ENCODE peak calls at places on chromosomes 3 and 15, in ten cellular contexts. One of them, this sample, is unnamed.

GRCh38 chr3:49530231-49530630 is 24.0 kb upstream of the BSN start:
- DNase-seq in breast epithelium: no peak
- DNase-seq in heart left ventricle: no peak
- DNase-seq in thoracic aorta: no peak
- DNase-seq in OCI-LY7: no peak
- DNase-seq in kidney: no peak
- DNase-seq in lung: peak
- DNase-seq in A549: no peak
- DNase-seq in brain microvascular endothelial cell: no peak
- DNase-seq in AG04450: no peak
- DNase-seq in this sample: no peak

GRCh38 chr3:30473374-30474051 is 132.9 kb upstream of the TGFBR2 start:
- DNase-seq in AG04450: no peak
- DNase-seq in thoracic aorta: no peak
- DNase-seq in brain microvascular endothelial cell: peak
- DNase-seq in OCI-LY7: no peak
- DNase-seq in kidney: no peak
- DNase-seq in lung: peak
- DNase-seq in A549: no peak
- DNase-seq in heart left ventricle: no peak
- DNase-seq in breast epithelium: no peak
- DNase-seq in this sample: no peak

GRCh38 chr3:152331018-152331541 is 62.4 kb downstream of the MBNL1 start:
- DNase-seq in AG04450: no peak
- DNase-seq in lung: no peak
- DNase-seq in kidney: no peak
- DNase-seq in brain microvascular endothelial cell: peak
- DNase-seq in OCI-LY7: no peak
- DNase-seq in A549: peak
- DNase-seq in thoracic aorta: no peak
- DNase-seq in breast epithelium: no peak
- DNase-seq in heart left ventricle: peak
- DNase-seq in this sample: no peak

GRCh38 chr3:12342151-12342550 is 53.3 kb downstream of the PPARG start:
- DNase-seq in AG04450: no peak
- DNase-seq in kidney: no peak
- DNase-seq in thoracic aorta: no peak
- DNase-seq in OCI-LY7: no peak
- DNase-seq in breast epithelium: no peak
- DNase-seq in lung: no peak
- DNase-seq in A549: no peak
- DNase-seq in heart left ventricle: no peak
- DNase-seq in brain microvascular endothelial cell: no peak
- DNase-seq in this sample: no peak

GRCh38 chr3:12903881-12904280 is 62.5 kb upstream of the RPL32 start:
- DNase-seq in brain microvascular endothelial cell: no peak
- DNase-seq in A549: no peak
- DNase-seq in thoracic aorta: no peak
- DNase-seq in AG04450: no peak
- DNase-seq in lung: no peak
- DNase-seq in breast epithelium: no peak
- DNase-seq in heart left ventricle: no peak
- DNase-seq in kidney: peak
- DNase-seq in OCI-LY7: no peak
- DNase-seq in this sample: no peak

GRCh38 chr15:90141646-90142045 is 39.4 kb upstream of the IDH2 start:
- DNase-seq in brain microvascular endothelial cell: peak
- DNase-seq in heart left ventricle: no peak
- DNase-seq in breast epithelium: no peak
- DNase-seq in kidney: peak
- DNase-seq in thoracic aorta: no peak
- DNase-seq in lung: no peak
- DNase-seq in AG04450: no peak
- DNase-seq in OCI-LY7: no peak
- DNase-seq in A549: no peak
- DNase-seq in this sample: no peak

GRCh38 chr3:55882006-55882405 is 394.9 kb upstream of the WNT5A start:
- DNase-seq in OCI-LY7: no peak
- DNase-seq in lung: no peak
- DNase-seq in breast epithelium: no peak
- DNase-seq in A549: no peak
- DNase-seq in thoracic aorta: no peak
- DNase-seq in kidney: no peak
- DNase-seq in brain microvascular endothelial cell: no peak
- DNase-seq in heart left ventricle: no peak
- DNase-seq in AG04450: no peak
- DNase-seq in this sample: no peak

GRCh38 chr3:58025824-58026579 is 17.8 kb downstream of the FLNB start:
- DNase-seq in brain microvascular endothelial cell: peak
- DNase-seq in thoracic aorta: no peak
- DNase-seq in A549: no peak
- DNase-seq in breast epithelium: no peak
- DNase-seq in AG04450: no peak
- DNase-seq in lung: peak
- DNase-seq in kidney: peak
- DNase-seq in heart left ventricle: no peak
- DNase-seq in OCI-LY7: no peak
- DNase-seq in this sample: no peak

DNA sequence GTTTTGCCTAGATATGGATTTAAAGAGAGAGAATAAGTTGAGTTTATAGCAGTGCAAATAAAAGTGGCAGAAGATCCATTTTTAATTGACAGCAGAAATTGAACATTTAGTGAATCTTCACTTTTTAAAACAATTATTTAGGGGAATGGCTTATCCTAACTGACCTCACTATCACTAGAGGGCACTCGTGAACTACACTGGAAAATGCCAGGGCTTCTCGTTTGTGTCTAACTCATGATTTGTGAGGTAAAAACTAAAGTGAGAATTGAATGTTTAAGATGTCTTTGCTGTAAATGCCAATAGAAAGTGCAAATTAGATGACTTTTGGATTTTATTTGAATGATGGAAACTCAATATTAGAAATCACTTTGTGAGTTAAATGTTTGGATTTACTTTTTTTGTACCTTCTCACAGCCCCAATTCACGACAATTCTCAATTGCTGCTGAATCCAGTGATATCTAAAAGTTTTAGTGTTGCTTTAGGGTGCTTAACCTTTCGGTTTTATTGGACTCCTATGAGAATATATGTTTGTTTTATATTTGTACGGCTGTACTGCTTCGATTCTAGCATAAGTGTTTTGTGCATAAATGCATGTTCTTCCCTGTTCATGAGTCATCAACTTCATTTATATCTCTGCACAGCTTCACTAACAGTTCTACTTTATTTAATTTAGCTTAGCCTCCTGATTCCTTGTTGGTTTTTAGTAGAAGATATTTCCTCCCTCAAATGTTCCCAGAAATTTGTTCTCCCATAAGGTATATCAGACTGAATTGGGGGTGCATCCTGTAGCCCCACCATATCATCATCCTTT is 462.1 kb downstream of the MFSD1 start:
- DNase-seq in A549: peak
- DNase-seq in OCI-LY7: peak
- DNase-seq in brain microvascular endothelial cell: peak
- DNase-seq in breast epithelium: no peak
- DNase-seq in lung: no peak
- DNase-seq in kidney: no peak
- DNase-seq in thoracic aorta: no peak
- DNase-seq in AG04450: no peak
- DNase-seq in heart left ventricle: peak
- DNase-seq in this sample: peak
- TF ChIP-seq CTCF in A549: peak
- TF ChIP-seq CTCF in OCI-LY7: peak
- TF ChIP-seq CTCF in brain microvascular endothelial cell: peak
- TF ChIP-seq CTCF in breast epithelium: peak
- TF ChIP-seq CTCF in lung: peak
- TF ChIP-seq CTCF in kidney: peak
- TF ChIP-seq CTCF in thoracic aorta: peak
- TF ChIP-seq CTCF in AG04450: peak
- TF ChIP-seq CTCF in heart left ventricle: peak
- TF ChIP-seq CTCF in this sample: peak

GRCh38 chr3:72102057-72102711 is 317.2 kb upstream of the PROK2 start:
- DNase-seq in breast epithelium: no peak
- DNase-seq in OCI-LY7: peak
- DNase-seq in AG04450: no peak
- DNase-seq in lung: no peak
- DNase-seq in brain microvascular endothelial cell: no peak
- DNase-seq in kidney: no peak
- DNase-seq in thoracic aorta: no peak
- DNase-seq in A549: no peak
- DNase-seq in heart left ventricle: no peak
- DNase-seq in this sample: no peak

GRCh38 chr3:72100626-72101187 is 315.8 kb upstream of the PROK2 start:
- DNase-seq in brain microvascular endothelial cell: peak
- DNase-seq in A549: peak
- DNase-seq in lung: peak
- DNase-seq in thoracic aorta: peak
- DNase-seq in breast epithelium: no peak
- DNase-seq in OCI-LY7: peak
- DNase-seq in heart left ventricle: peak
- DNase-seq in kidney: peak
- DNase-seq in AG04450: peak
- DNase-seq in this sample: peak

GRCh38 chr3:72101538-72101937 is 316.6 kb upstream of the PROK2 start:
- DNase-seq in OCI-LY7: no peak
- DNase-seq in lung: no peak
- DNase-seq in heart left ventricle: no peak
- DNase-seq in AG04450: no peak
- DNase-seq in breast epithelium: no peak
- DNase-seq in kidney: no peak
- DNase-seq in brain microvascular endothelial cell: no peak
- DNase-seq in thoracic aorta: no peak
- DNase-seq in A549: no peak
- DNase-seq in this sample: no peak

GRCh38 chr3:72099331-72100061 is 314.5 kb upstream of the PROK2 start:
- DNase-seq in A549: no peak
- DNase-seq in AG04450: no peak
- DNase-seq in kidney: no peak
- DNase-seq in brain microvascular endothelial cell: no peak
- DNase-seq in thoracic aorta: no peak
- DNase-seq in heart left ventricle: no peak
- DNase-seq in OCI-LY7: peak
- DNase-seq in lung: no peak
- DNase-seq in breast epithelium: no peak
- DNase-seq in this sample: no peak

GRCh38 chr3:72100062-72100511 is 315.1 kb upstream of the PROK2 start:
- DNase-seq in AG04450: no peak
- DNase-seq in thoracic aorta: no peak
- DNase-seq in breast epithelium: no peak
- DNase-seq in A549: no peak
- DNase-seq in brain microvascular endothelial cell: no peak
- DNase-seq in lung: no peak
- DNase-seq in kidney: peak
- DNase-seq in OCI-LY7: no peak
- DNase-seq in heart left ventricle: no peak
- DNase-seq in this sample: no peak
- H3K27ac ChIP-seq in AG04450: no peak
- H3K27ac ChIP-seq in thoracic aorta: no peak
- H3K27ac ChIP-seq in breast epithelium: no peak
- H3K27ac ChIP-seq in A549: no peak
- H3K27ac ChIP-seq in brain microvascular endothelial cell: no peak
- H3K27ac ChIP-seq in lung: no peak
- H3K27ac ChIP-seq in kidney: no peak
- H3K27ac ChIP-seq in OCI-LY7: peak
- H3K27ac ChIP-seq in heart left ventricle: no peak
- H3K27ac ChIP-seq in this sample: peak

GRCh38 chr3:155326249-155326648 is 32.8 kb upstream of the STRIT1 start:
- DNase-seq in OCI-LY7: no peak
- DNase-seq in thoracic aorta: no peak
- DNase-seq in lung: no peak
- DNase-seq in brain microvascular endothelial cell: no peak
- DNase-seq in A549: no peak
- DNase-seq in AG04450: no peak
- DNase-seq in kidney: no peak
- DNase-seq in breast epithelium: no peak
- DNase-seq in heart left ventricle: no peak
- DNase-seq in this sample: no peak

GRCh38 chr3:155323063-155323666 is 29.7 kb upstream of the STRIT1 start:
- DNase-seq in lung: peak
- DNase-seq in A549: peak
- DNase-seq in AG04450: peak
- DNase-seq in thoracic aorta: no peak
- DNase-seq in heart left ventricle: peak
- DNase-seq in OCI-LY7: peak
- DNase-seq in brain microvascular endothelial cell: peak
- DNase-seq in kidney: no peak
- DNase-seq in breast epithelium: no peak
- DNase-seq in this sample: peak

GRCh38 chr3:155326901-155327300 is 33.4 kb upstream of the STRIT1 start:
- DNase-seq in AG04450: no peak
- DNase-seq in brain microvascular endothelial cell: no peak
- DNase-seq in kidney: no peak
- DNase-seq in A549: no peak
- DNase-seq in thoracic aorta: no peak
- DNase-seq in lung: no peak
- DNase-seq in breast epithelium: no peak
- DNase-seq in heart left ventricle: no peak
- DNase-seq in OCI-LY7: no peak
- DNase-seq in this sample: no peak

GRCh38 chr3:155327430-155327829 is 33.9 kb upstream of the STRIT1 start:
- DNase-seq in brain microvascular endothelial cell: no peak
- DNase-seq in AG04450: no peak
- DNase-seq in breast epithelium: no peak
- DNase-seq in kidney: no peak
- DNase-seq in heart left ventricle: no peak
- DNase-seq in thoracic aorta: no peak
- DNase-seq in lung: no peak
- DNase-seq in A549: no peak
- DNase-seq in OCI-LY7: no peak
- DNase-seq in this sample: no peak

GRCh38 chr3:155325263-155325835 is 31.9 kb upstream of the STRIT1 start:
- DNase-seq in AG04450: no peak
- DNase-seq in brain microvascular endothelial cell: no peak
- DNase-seq in A549: no peak
- DNase-seq in heart left ventricle: no peak
- DNase-seq in breast epithelium: no peak
- DNase-seq in lung: no peak
- DNase-seq in kidney: no peak
- DNase-seq in thoracic aorta: no peak
- DNase-seq in OCI-LY7: no peak
- DNase-seq in this sample: peak
- TF ChIP-seq CTCF in AG04450: peak
- TF ChIP-seq CTCF in brain microvascular endothelial cell: peak
- TF ChIP-seq CTCF in A549: no peak
- TF ChIP-seq CTCF in heart left ventricle: no peak
- TF ChIP-seq CTCF in breast epithelium: no peak
- TF ChIP-seq CTCF in lung: no peak
- TF ChIP-seq CTCF in kidney: no peak
- TF ChIP-seq CTCF in thoracic aorta: no peak
- TF ChIP-seq CTCF in OCI-LY7: peak
- TF ChIP-seq CTCF in this sample: peak

DNA sequence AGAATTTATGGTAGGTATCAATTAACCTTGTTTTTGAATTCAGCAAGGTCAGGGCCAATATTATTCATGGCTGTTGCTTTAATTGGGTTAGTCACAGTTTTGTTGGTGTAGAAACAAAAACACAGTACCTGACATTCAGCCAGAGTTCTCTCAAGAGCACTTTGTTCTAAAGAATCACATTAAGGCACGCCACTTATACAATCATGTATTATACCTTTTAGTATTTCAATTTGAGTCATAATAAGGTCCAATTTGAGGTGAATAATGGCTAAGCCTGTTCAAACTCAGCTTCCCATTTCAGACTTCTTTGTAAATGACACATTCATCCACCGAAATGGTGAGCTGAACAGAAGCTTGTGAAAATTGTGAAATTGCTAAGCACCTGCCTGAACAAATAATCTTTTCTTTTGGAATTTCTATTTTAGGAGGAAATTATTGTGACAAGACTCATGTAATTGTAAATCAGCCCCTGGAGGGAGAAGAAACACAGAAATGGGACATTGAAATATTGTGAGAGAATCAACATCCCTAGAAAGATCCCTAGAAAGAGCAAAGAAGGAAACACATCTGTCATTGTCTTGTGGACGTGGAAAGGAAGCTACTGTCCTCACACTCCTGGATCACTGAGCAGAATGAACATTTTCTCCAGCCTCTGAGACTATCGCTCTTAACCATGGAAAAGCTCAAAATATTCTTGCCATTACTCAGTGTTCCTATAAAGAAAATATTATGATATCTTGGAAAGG is 29.3 kb downstream of the RIOX2 start:
- DNase-seq in heart left ventricle: no peak
- DNase-seq in thoracic aorta: no peak
- DNase-seq in lung: no peak
- DNase-seq in A549: no peak
- DNase-seq in kidney: no peak
- DNase-seq in brain microvascular endothelial cell: no peak
- DNase-seq in OCI-LY7: no peak
- DNase-seq in breast epithelium: no peak
- DNase-seq in AG04450: no peak
- DNase-seq in this sample: no peak
- H3K27ac ChIP-seq in heart left ventricle: no peak
- H3K27ac ChIP-seq in thoracic aorta: peak
- H3K27ac ChIP-seq in lung: no peak
- H3K27ac ChIP-seq in A549: no peak
- H3K27ac ChIP-seq in kidney: peak
- H3K27ac ChIP-seq in brain microvascular endothelial cell: no peak
- H3K27ac ChIP-seq in OCI-LY7: no peak
- H3K27ac ChIP-seq in breast epithelium: no peak
- H3K27ac ChIP-seq in AG04450: no peak
- H3K27ac ChIP-seq in this sample: no peak